ENCODE peak calls at places on chromosomes 7 and 10, in six cellular contexts. U is sigmoid colon, T is stomach, P is breast epithelium, H is HepG2, M is transverse colon. Y is an unnamed sample.

GRCh38 chr7:27491534-27491933 is 171.1 kb downstream of the HIBADH start:
- DNase-seq in U (no peak), P (no peak), T (no peak), M (no peak), H (no peak), Y (peak)

GRCh38 chr7:155002411-155003214 is at the start of gene PAXIP1:
- DNase-seq in M (peak), U (peak), H (peak), T (peak), P (no peak), Y (peak)

GRCh38 chr7:140672382-140673062 is at the start of gene ADCK2:
- DNase-seq in T (peak), H (no peak), P (no peak), M (peak), U (peak), Y (peak)

GRCh38 chr10:118939216-118940007 is 90.1 kb upstream of the NANOS1 start:
- DNase-seq in T (no peak), M (no peak), H (no peak), P (no peak), U (no peak), Y (no peak)

GRCh38 chr10:86090807-86091206 is 275.8 kb downstream of the GRID1 start:
- DNase-seq in U (no peak), H (no peak), P (no peak), T (no peak), M (no peak), Y (peak)

GRCh38 chr10:11425672-11426071 is 185.8 kb downstream of the USP6NL start:
- DNase-seq in M (no peak), H (no peak), P (no peak), U (no peak), T (no peak), Y (no peak)

GRCh38 chr10:114678301-114678700 is 20.2 kb upstream of the ABLIM1 start:
- DNase-seq in H (no peak), P (no peak), U (no peak), T (no peak), M (no peak), Y (no peak)

GRCh38 chr7:157703534-157704195 is 366.9 kb downstream of the DNAJB6 start:
- DNase-seq in P (peak), T (peak), M (peak), H (no peak), U (peak), Y (peak)

GRCh38 chr7:90271753-90272152 is 26.8 kb downstream of the CFAP69 start:
- DNase-seq in M (no peak), T (no peak), H (peak), U (no peak), P (no peak), Y (no peak)

GRCh38 chr7:45143616-45144015 is 14.0 kb upstream of the RAMP3 start:
- DNase-seq in U (no peak), T (no peak), P (no peak), H (peak), M (no peak), Y (peak)

GRCh38 chr10:34194259-34194658 is 620.8 kb downstream of the PARD3 start:
- DNase-seq in T (no peak), M (no peak), H (no peak), U (no peak), P (no peak), Y (no peak)

GRCh38 chr10:7788640-7789335 is 811 bp downstream of the ATP5F1C start:
- DNase-seq in P (no peak), T (no peak), H (peak), M (no peak), U (no peak), Y (no peak)

GRCh38 chr10:2938869-2939268 is 128.5 kb upstream of the PFKP start:
- DNase-seq in M (no peak), U (no peak), T (no peak), H (peak), P (no peak), Y (no peak)

GRCh38 chr7:2022021-2022409 is 210.7 kb downstream of the MAD1L1 start:
- DNase-seq in T (no peak), U (no peak), H (no peak), M (no peak), P (no peak), Y (peak)

GRCh38 chr7:152590481-152590880 is 85.5 kb downstream of the XRCC2 start:
- DNase-seq in U (no peak), H (no peak), T (no peak), P (no peak), M (no peak), Y (no peak)

GRCh38 chr7:148303295-148304013 is 287.1 kb upstream of the C7orf33 start:
- DNase-seq in P (peak), M (peak), T (no peak), H (no peak), U (peak), Y (no peak)

GRCh38 chr7:19725770-19726169 is 16.9 kb upstream of the POLR1F start:
- DNase-seq in P (no peak), M (no peak), H (no peak), T (no peak), U (no peak), Y (no peak)

GRCh38 chr10:52778511-52779392 is 6.2 kb upstream of the MBL2 start:
- DNase-seq in P (no peak), M (no peak), H (peak), U (no peak), T (no peak), Y (no peak)

GRCh38 chr10:85315657-85316056 is 987.3 kb downstream of the CCSER2 start:
- DNase-seq in P (no peak), H (no peak), U (no peak), T (no peak), M (no peak), Y (no peak)

GRCh38 chr10:69130251-69130650 is 6.3 kb downstream of the VPS26A start:
- DNase-seq in T (no peak), U (no peak), P (no peak), H (no peak), M (no peak), Y (no peak)

GRCh38 chr10:72846225-72846624 is 47.3 kb upstream of the OIT3 start:
- DNase-seq in P (no peak), M (no peak), H (no peak), T (no peak), U (no peak), Y (no peak)
- TF ChIP-seq POLR2AphosphoS5 in P (no peak), M (no peak), H (no peak), T (no peak), U (no peak), Y (no peak)

DNA sequence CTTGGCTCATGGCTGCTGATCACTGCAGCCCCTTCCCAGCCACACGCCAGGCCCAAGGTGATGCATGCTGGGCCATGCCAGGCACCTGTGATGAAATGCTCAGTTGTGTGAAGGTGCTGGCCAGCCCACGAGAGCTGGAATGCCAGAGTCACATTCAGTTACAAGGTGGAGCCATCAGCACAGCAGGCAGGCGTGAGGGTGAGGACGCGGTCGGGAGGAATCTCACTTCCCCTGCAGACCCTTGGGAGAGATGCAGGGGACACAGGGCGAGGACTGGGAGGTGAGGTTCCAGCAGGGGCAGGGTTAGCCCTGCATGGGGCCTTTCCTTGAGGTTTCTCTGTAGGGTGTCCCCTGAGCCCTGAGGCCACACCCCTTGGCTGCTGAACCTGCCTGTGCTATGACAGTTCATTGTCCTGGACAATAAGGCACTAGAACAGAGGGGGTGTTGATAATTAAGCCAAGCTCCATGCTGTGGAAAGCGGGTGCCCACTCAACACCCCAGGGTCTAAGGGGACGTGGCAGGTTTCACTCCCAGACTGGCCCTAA is 82.4 kb downstream of the ADARB2 start:
- DNase-seq in P (no peak), T (no peak), M (no peak), U (peak), H (no peak), Y (no peak)
- TF ChIP-seq POLR2AphosphoS5 in P (no peak), T (no peak), M (no peak), U (no peak), H (no peak), Y (no peak)

GRCh38 chr7:6442114-6442513 is 5.6 kb downstream of the DAGLB start:
- DNase-seq in T (no peak), U (no peak), H (no peak), M (no peak), P (no peak), Y (no peak)

GRCh38 chr7:6446977-6447588 is 671 bp downstream of the DAGLB start:
- DNase-seq in U (peak), T (peak), H (peak), M (peak), P (peak), Y (peak)

GRCh38 chr7:6440381-6440780 is 7.4 kb downstream of the DAGLB start:
- DNase-seq in M (no peak), U (no peak), T (no peak), H (no peak), P (no peak), Y (no peak)

GRCh38 chr7:6444516-6445269 is 3.1 kb downstream of the DAGLB start:
- DNase-seq in P (no peak), H (no peak), M (no peak), T (no peak), U (no peak), Y (no peak)

GRCh38 chr7:6443372-6443941 is 4.3 kb downstream of the DAGLB start:
- DNase-seq in U (no peak), H (peak), M (no peak), P (no peak), T (no peak), Y (no peak)
- TF ChIP-seq POLR2AphosphoS5 in U (no peak), H (no peak), M (no peak), P (no peak), T (no peak), Y (no peak)

GRCh38 chr7:95590387-95591248 is 5.7 kb downstream of the PDK4 start:
- DNase-seq in T (no peak), H (peak), P (no peak), M (no peak), U (no peak), Y (no peak)
- TF ChIP-seq POLR2AphosphoS5 in T (peak), H (no peak), P (peak), M (peak), U (peak), Y (peak)

DNA sequence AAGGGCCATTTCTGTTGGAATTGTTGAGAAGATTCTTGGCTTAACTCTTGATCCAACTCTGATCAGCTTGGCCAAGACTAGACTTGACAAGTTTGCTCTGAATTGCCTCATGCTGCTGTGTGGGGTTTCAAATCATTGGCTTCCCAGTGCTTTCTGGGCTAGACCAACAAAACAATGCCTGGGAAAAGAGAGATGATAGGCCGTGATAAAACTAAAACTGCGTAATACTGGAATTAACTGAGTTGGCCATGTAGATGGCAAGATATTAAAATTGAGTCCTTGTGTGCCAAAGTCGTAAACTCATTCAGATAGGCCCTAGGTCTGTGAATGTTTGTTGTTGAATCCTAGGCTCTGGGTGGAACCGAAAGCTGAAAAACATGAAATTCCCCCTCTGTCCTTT is 222.6 kb downstream of the MGMT start:
- DNase-seq in U (no peak), T (no peak), H (no peak), M (no peak), P (no peak), Y (no peak)
- TF ChIP-seq POLR2AphosphoS5 in U (no peak), T (no peak), H (no peak), M (no peak), P (no peak), Y (no peak)

DNA sequence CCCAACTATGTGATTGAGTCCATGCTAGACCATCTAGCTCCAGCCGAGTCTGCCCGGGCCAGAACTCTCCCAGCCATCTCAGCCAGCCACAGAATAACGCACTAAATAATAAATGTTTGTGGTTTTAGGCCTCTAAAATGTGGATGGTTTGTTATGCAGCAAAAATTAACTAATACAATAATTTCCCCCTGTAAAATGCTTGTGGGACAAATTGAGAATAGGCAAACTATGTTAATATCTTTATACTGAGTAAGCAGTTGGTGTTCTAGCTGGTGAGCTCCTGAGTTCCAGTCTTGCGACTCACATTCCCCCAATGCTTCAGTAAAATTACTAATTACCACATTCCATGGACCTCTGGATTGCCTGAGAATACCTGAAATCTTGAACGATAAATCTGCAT is 316.8 kb upstream of the NFE2L3 start:
- DNase-seq in M (no peak), H (no peak), U (no peak), T (no peak), P (no peak), Y (no peak)
- TF ChIP-seq POLR2AphosphoS5 in M (no peak), H (no peak), U (no peak), T (no peak), P (no peak), Y (no peak)

GRCh38 chr7:99406557-99406956 is 1.8 kb downstream of the PDAP1 start:
- DNase-seq in T (no peak), U (no peak), P (no peak), M (no peak), H (no peak), Y (no peak)

GRCh38 chr7:99409192-99409572 is 413 bp downstream of the BUD31 start:
- DNase-seq in T (no peak), U (no peak), P (no peak), H (no peak), M (no peak), Y (no peak)

GRCh38 chr7:99409814-99410213 is 1.0 kb downstream of the BUD31 start:
- DNase-seq in M (no peak), H (no peak), T (no peak), U (no peak), P (no peak), Y (no peak)

GRCh38 chr7:99407849-99408346 is 499 bp downstream of the PDAP1 start:
- DNase-seq in U (peak), T (peak), P (no peak), M (peak), H (peak), Y (no peak)

DNA sequence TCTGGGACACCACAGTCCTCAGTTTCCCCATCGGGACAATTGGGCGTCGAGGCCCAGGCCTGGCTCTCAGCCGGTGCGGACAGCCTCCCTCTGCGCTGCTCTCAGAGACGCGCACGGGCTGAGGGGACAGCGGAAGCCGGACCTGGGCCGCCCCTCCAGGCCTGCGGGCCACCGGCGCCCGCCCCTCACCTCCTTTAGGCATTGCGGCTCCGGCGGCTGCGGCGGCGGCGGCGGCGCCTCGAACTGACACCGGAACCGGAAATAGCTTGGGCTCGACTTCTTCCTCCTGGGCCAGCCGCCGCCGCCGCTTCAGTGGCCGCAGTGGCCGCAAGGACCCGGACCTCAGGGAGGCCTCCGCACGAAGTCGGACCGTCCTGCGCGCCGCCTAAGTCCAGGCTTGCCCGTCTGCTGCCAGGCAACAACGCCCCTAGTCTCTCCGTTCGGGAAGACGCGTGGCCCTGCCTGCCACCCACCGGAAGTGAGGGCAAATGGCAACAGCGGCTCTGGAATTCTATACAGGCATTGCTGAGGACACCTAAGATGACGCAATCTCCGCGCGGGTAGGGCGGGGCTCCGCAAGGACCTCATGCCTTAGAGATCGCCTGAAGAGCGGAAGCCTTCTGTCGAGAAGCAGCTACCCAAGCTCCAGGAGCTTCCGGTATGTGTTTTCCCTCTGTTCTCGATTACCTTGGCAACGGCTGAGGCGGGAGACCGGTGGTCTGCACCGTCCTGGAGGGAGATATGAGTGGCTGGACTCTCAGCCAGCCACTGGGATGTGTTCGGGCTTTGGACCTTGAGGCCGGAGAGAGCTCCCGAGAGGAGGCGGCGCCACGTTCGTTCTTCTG is at the start of the genes BUD31 and PDAP1:
- DNase-seq in P (peak), H (peak), U (peak), T (peak), M (peak), Y (peak)
- TF ChIP-seq POLR2AphosphoS5 in P (peak), H (peak), U (peak), T (peak), M (peak), Y (peak)

DNA sequence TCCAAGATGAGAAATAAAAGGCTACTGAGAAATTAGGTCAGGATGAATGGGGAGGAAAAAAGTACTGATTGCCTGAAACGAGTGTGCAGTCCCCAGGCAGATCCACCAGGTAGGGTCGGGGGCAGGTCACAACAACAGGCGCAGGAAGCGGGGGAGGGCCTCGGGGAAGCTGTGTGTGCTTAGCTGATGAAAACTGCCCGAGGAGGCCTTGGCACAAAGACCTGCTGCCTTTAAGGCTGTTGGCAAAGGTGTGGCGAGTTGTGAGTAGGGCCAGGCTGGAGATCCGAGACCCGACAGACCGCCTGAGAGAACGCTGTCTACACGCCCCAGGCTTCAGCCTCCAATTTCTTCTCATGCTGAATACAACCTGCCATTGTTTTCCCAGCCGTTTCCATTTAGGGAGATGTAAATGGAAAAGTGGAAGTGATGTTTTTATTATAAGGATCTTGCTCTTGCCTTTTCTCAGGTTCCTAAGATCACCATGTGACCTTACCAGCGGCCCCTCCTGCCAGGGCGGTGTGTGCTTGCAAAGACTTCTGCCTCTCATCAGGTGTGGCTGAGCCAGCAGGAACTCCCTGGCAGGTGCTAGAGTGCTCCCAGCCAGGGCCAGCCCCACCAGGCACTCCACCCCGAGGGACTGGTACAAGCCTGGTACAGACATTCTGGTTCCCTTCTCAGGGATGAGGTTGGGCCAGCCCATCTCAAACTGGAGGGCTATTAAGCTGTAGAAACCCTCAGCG is 60.8 kb downstream of the DLG5 start:
- DNase-seq in T (peak), H (no peak), U (no peak), M (no peak), P (peak), Y (no peak)
- TF ChIP-seq POLR2AphosphoS5 in T (no peak), H (no peak), U (no peak), M (no peak), P (no peak), Y (no peak)

GRCh38 chr7:96310106-96310505 is 11.8 kb downstream of the SLC25A13 start:
- DNase-seq in T (no peak), M (no peak), U (no peak), P (no peak), H (no peak), Y (no peak)
- TF ChIP-seq POLR2AphosphoS5 in T (no peak), M (peak), U (no peak), P (no peak), H (no peak), Y (no peak)

GRCh38 chr7:72805526-72806494 is 22.2 kb downstream of the TYW1B start:
- DNase-seq in M (no peak), T (no peak), U (no peak), P (no peak), H (peak), Y (no peak)
- TF ChIP-seq POLR2AphosphoS5 in M (no peak), T (no peak), U (no peak), P (no peak), H (no peak), Y (no peak)